ENCODE peak calls at places on chromosomes 13 and 19, in ten cellular contexts. One of them, this sample, is unnamed.

GRCh38 chr13:44759723-44760360 is 183.7 kb upstream of the TSC22D1 start:
- DNase-seq in upper lobe of left lung: peak; percentile 70
- DNase-seq in tibial nerve: no peak
- DNase-seq in SK-N-SH: no peak
- DNase-seq in suprapubic skin: no peak
- DNase-seq in A549: no peak
- DNase-seq in K562: no peak
- DNase-seq in ovary: no peak
- DNase-seq in stomach: peak; percentile 84
- DNase-seq in H1: no peak
- DNase-seq in this sample: no peak

GRCh38 chr13:77800219-77800618 is 102.7 kb downstream of the SLAIN1 start:
- DNase-seq in K562: no peak
- DNase-seq in SK-N-SH: no peak
- DNase-seq in upper lobe of left lung: no peak
- DNase-seq in A549: no peak
- DNase-seq in suprapubic skin: no peak
- DNase-seq in H1: no peak
- DNase-seq in stomach: no peak
- DNase-seq in tibial nerve: no peak
- DNase-seq in ovary: no peak
- DNase-seq in this sample: no peak

GRCh38 chr13:111977184-111977516 is 89.8 kb upstream of the SOX1 start:
- DNase-seq in H1: no peak
- DNase-seq in stomach: no peak
- DNase-seq in upper lobe of left lung: no peak
- DNase-seq in tibial nerve: no peak
- DNase-seq in ovary: no peak
- DNase-seq in SK-N-SH: no peak
- DNase-seq in K562: no peak
- DNase-seq in A549: no peak
- DNase-seq in suprapubic skin: no peak
- DNase-seq in this sample: no peak

GRCh38 chr13:40518481-40518882 is 148.0 kb downstream of the FOXO1 start:
- DNase-seq in suprapubic skin: no peak
- DNase-seq in upper lobe of left lung: no peak
- DNase-seq in K562: no peak
- DNase-seq in H1: no peak
- DNase-seq in ovary: no peak
- DNase-seq in stomach: peak; percentile 44
- DNase-seq in A549: no peak
- DNase-seq in SK-N-SH: no peak
- DNase-seq in tibial nerve: no peak
- DNase-seq in this sample: no peak

GRCh38 chr19:19026299-19026971 is 6.9 kb downstream of the SUGP2 start:
- DNase-seq in H1: no peak
- DNase-seq in suprapubic skin: no peak
- DNase-seq in stomach: no peak
- DNase-seq in A549: no peak
- DNase-seq in upper lobe of left lung: peak; percentile 74
- DNase-seq in tibial nerve: no peak
- DNase-seq in SK-N-SH: no peak
- DNase-seq in K562: peak; percentile 18
- DNase-seq in ovary: no peak
- DNase-seq in this sample: no peak

GRCh38 chr19:15210323-15210774 is 9.6 kb upstream of the NOTCH3 start:
- DNase-seq in SK-N-SH: no peak
- DNase-seq in stomach: no peak
- DNase-seq in A549: peak; percentile 72
- DNase-seq in upper lobe of left lung: peak; percentile 86
- DNase-seq in tibial nerve: no peak
- DNase-seq in H1: no peak
- DNase-seq in suprapubic skin: no peak
- DNase-seq in K562: no peak
- DNase-seq in ovary: no peak
- DNase-seq in this sample: no peak

GRCh38 chr13:113759525-113760137 is 605 bp downstream of the TMEM255B start:
- DNase-seq in stomach: peak; percentile 25
- DNase-seq in ovary: peak; percentile 66
- DNase-seq in H1: no peak
- DNase-seq in upper lobe of left lung: peak; percentile 30
- DNase-seq in K562: no peak
- DNase-seq in A549: peak; percentile 7
- DNase-seq in tibial nerve: no peak
- DNase-seq in SK-N-SH: peak; percentile 69
- DNase-seq in suprapubic skin: peak; percentile 68
- DNase-seq in this sample: no peak

GRCh38 chr13:57633141-57633949 is 1.8 kb downstream of the PCDH17 start:
- DNase-seq in tibial nerve: no peak
- DNase-seq in A549: no peak
- DNase-seq in H1: no peak
- DNase-seq in K562: no peak
- DNase-seq in stomach: peak; percentile 26
- DNase-seq in suprapubic skin: peak; percentile 56
- DNase-seq in ovary: peak; percentile 37
- DNase-seq in SK-N-SH: peak; percentile 79
- DNase-seq in upper lobe of left lung: peak; percentile 33
- DNase-seq in this sample: peak; percentile 13

GRCh38 chr19:41997851-41998229 is 3.8 kb upstream of the ATP1A3 start:
- DNase-seq in A549: no peak
- DNase-seq in H1: no peak
- DNase-seq in tibial nerve: no peak
- DNase-seq in SK-N-SH: peak; percentile 87
- DNase-seq in stomach: no peak
- DNase-seq in K562: no peak
- DNase-seq in suprapubic skin: no peak
- DNase-seq in ovary: no peak
- DNase-seq in upper lobe of left lung: no peak
- DNase-seq in this sample: no peak

GRCh38 chr19:42466521-42467436 is 24.0 kb upstream of the CXCL17 start:
- DNase-seq in ovary: no peak
- DNase-seq in H1: no peak
- DNase-seq in tibial nerve: no peak
- DNase-seq in A549: no peak
- DNase-seq in suprapubic skin: no peak
- DNase-seq in K562: no peak
- DNase-seq in upper lobe of left lung: no peak
- DNase-seq in stomach: no peak
- DNase-seq in SK-N-SH: no peak
- DNase-seq in this sample: no peak

GRCh38 chr13:52646967-52647366 is 4.7 kb downstream of the HNRNPA1L2 start:
- DNase-seq in A549: no peak
- DNase-seq in H1: no peak
- DNase-seq in suprapubic skin: no peak
- DNase-seq in SK-N-SH: no peak
- DNase-seq in ovary: no peak
- DNase-seq in upper lobe of left lung: no peak
- DNase-seq in K562: no peak
- DNase-seq in stomach: no peak
- DNase-seq in tibial nerve: no peak
- DNase-seq in this sample: no peak

GRCh38 chr13:52449323-52450011 is 967 bp downstream of the VPS36 start:
- DNase-seq in H1: no peak
- DNase-seq in SK-N-SH: no peak
- DNase-seq in A549: no peak
- DNase-seq in tibial nerve: no peak
- DNase-seq in upper lobe of left lung: no peak
- DNase-seq in K562: no peak
- DNase-seq in stomach: no peak
- DNase-seq in ovary: no peak
- DNase-seq in suprapubic skin: no peak
- DNase-seq in this sample: no peak

DNA sequence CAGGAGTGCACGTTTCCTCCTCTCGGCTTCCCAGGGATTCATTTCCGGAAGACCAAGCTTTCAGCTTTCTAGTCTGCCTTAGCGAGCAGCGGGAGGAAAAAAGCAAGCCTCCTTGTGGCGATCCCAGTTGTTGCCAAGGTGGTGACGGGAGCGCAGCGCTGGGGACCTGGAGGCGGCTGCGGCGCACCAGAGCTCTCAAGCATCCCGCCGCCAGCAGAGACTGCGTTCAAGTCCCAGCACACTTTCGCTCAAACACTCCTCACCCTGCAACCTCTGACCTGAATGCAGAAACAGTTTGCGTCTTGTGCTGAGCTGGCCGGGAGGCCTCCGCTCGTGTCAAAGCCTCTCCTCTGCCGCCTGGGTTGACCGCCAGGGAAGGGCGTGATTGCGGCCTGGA is 4.9 kb downstream of the GSX1 start:
- DNase-seq in stomach: no peak
- DNase-seq in K562: peak; percentile 2
- DNase-seq in tibial nerve: no peak
- DNase-seq in H1: no peak
- DNase-seq in upper lobe of left lung: no peak
- DNase-seq in A549: peak; percentile 7
- DNase-seq in SK-N-SH: no peak
- DNase-seq in suprapubic skin: peak; percentile 25
- DNase-seq in ovary: no peak
- DNase-seq in this sample: no peak
- TF ChIP-seq EP300 in stomach: no peak
- TF ChIP-seq EP300 in K562: no peak
- TF ChIP-seq EP300 in tibial nerve: no peak
- TF ChIP-seq EP300 in H1: no peak
- TF ChIP-seq EP300 in upper lobe of left lung: no peak
- TF ChIP-seq EP300 in A549: no peak
- TF ChIP-seq EP300 in SK-N-SH: no peak
- TF ChIP-seq EP300 in suprapubic skin: no peak
- TF ChIP-seq EP300 in ovary: no peak
- TF ChIP-seq EP300 in this sample: no peak

GRCh38 chr19:57465680-57466381 is 8.9 kb upstream of the VN1R1 start:
- DNase-seq in tibial nerve: no peak
- DNase-seq in SK-N-SH: peak; percentile 48
- DNase-seq in H1: no peak
- DNase-seq in ovary: no peak
- DNase-seq in A549: peak; percentile 28
- DNase-seq in K562: peak; percentile 59
- DNase-seq in upper lobe of left lung: no peak
- DNase-seq in suprapubic skin: no peak
- DNase-seq in stomach: no peak
- DNase-seq in this sample: peak; percentile 17
- H3K4me3 ChIP-seq in tibial nerve: no peak overlapping the region
- H3K4me3 ChIP-seq in SK-N-SH: no peak overlapping the region
- H3K4me3 ChIP-seq in H1: no peak overlapping the region
- H3K4me3 ChIP-seq in ovary: no peak overlapping the region
- H3K4me3 ChIP-seq in A549: no peak overlapping the region
- H3K4me3 ChIP-seq in K562: no peak overlapping the region
- H3K4me3 ChIP-seq in upper lobe of left lung: no peak overlapping the region
- H3K4me3 ChIP-seq in suprapubic skin: no peak overlapping the region
- H3K4me3 ChIP-seq in stomach: no peak overlapping the region
- H3K4me3 ChIP-seq in this sample: no peak overlapping the region

GRCh38 chr19:30448386-30449130 is 76.4 kb downstream of the ZNF536 start:
- DNase-seq in H1: no peak
- DNase-seq in upper lobe of left lung: no peak
- DNase-seq in stomach: no peak
- DNase-seq in K562: no peak
- DNase-seq in A549: no peak
- DNase-seq in tibial nerve: no peak
- DNase-seq in ovary: no peak
- DNase-seq in SK-N-SH: no peak
- DNase-seq in suprapubic skin: no peak
- DNase-seq in this sample: no peak
- H3K27ac ChIP-seq in H1: no peak overlapping the region
- H3K27ac ChIP-seq in upper lobe of left lung: no peak overlapping the region
- H3K27ac ChIP-seq in stomach: no peak overlapping the region
- H3K27ac ChIP-seq in K562: no peak overlapping the region
- H3K27ac ChIP-seq in A549: no peak overlapping the region
- H3K27ac ChIP-seq in tibial nerve: peak overlapping the region; percentile 84
- H3K27ac ChIP-seq in ovary: no peak overlapping the region
- H3K27ac ChIP-seq in SK-N-SH: no peak overlapping the region
- H3K27ac ChIP-seq in suprapubic skin: no peak overlapping the region
- H3K27ac ChIP-seq in this sample: peak overlapping the region; percentile 35

DNA sequence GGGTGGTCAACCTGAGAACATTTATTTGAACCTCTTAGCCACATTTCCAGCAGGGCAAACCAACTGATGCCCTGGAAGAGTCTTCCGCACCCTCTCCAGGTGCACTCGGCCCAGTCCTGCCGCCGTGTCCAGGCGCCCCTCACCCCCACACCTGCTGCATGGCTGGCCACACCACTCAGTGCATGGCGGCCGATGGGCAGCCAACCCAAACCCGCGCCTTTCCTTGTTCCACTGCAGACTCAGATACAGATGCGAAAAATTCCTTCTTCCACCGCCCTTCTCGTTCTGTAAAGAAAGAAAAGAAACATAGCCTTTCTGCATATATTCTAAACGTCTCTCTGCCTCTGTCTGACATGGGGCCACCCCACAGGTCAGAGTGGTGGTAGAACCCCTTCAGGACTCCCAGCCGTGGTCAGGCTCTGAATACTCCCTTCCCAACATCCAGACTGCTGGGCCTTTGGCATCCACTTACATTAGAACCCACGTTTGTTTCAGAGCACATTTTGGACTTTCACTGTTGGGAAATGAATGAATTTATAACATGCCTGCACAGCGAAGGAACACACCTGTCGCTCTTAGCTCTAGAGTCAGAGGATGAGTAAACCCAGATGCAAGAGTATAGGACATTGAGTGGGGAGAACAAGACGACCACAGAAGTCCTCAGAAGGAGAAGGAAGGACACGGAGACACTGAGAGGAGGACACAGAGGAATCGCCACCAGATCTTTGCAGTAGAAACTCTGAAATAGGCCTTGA is 31.1 kb downstream of the SHISA2 start:
- DNase-seq in suprapubic skin: no peak
- DNase-seq in tibial nerve: no peak
- DNase-seq in ovary: no peak
- DNase-seq in upper lobe of left lung: no peak
- DNase-seq in H1: no peak
- DNase-seq in stomach: no peak
- DNase-seq in K562: no peak
- DNase-seq in SK-N-SH: no peak
- DNase-seq in A549: no peak
- DNase-seq in this sample: no peak
- TF ChIP-seq EP300 in suprapubic skin: no peak
- TF ChIP-seq EP300 in tibial nerve: no peak
- TF ChIP-seq EP300 in ovary: no peak
- TF ChIP-seq EP300 in upper lobe of left lung: no peak
- TF ChIP-seq EP300 in H1: no peak
- TF ChIP-seq EP300 in stomach: no peak
- TF ChIP-seq EP300 in K562: no peak
- TF ChIP-seq EP300 in SK-N-SH: no peak
- TF ChIP-seq EP300 in A549: no peak
- TF ChIP-seq EP300 in this sample: no peak

DNA sequence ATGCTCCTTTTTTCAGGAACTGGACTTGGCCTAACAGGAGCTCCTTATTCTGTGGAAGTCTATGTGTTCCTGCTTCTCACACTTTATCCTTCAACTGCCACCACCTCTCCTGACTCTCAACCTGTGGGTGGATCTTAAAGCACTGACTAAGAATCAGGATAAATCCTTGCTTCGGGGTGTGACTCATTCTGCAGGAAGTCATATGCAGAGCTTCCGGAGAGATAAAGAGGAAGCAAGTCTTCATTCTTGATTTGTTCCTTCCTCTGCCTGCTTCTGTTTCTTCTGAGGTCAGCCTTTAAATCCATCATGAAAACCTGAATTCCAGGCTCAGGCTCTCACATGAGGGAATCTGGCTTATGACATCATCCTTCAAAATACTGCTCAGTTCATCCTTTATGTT is 137.1 kb upstream of the ATXN8OS start:
- DNase-seq in tibial nerve: no peak
- DNase-seq in SK-N-SH: no peak
- DNase-seq in suprapubic skin: no peak
- DNase-seq in ovary: no peak
- DNase-seq in H1: peak; percentile 1
- DNase-seq in K562: no peak
- DNase-seq in stomach: no peak
- DNase-seq in upper lobe of left lung: no peak
- DNase-seq in A549: no peak
- DNase-seq in this sample: no peak
- H3K4me3 ChIP-seq in tibial nerve: no peak overlapping the region
- H3K4me3 ChIP-seq in SK-N-SH: no peak overlapping the region
- H3K4me3 ChIP-seq in suprapubic skin: no peak overlapping the region
- H3K4me3 ChIP-seq in ovary: no peak overlapping the region
- H3K4me3 ChIP-seq in H1: no peak overlapping the region
- H3K4me3 ChIP-seq in K562: no peak overlapping the region
- H3K4me3 ChIP-seq in stomach: no peak overlapping the region
- H3K4me3 ChIP-seq in upper lobe of left lung: no peak overlapping the region
- H3K4me3 ChIP-seq in A549: no peak overlapping the region
- H3K4me3 ChIP-seq in this sample: no peak overlapping the region